ENCODE peak calls at places on chromosomes 7 and 10, in five cellular contexts. F, M, V, P and E are unnamed samples. For H3K4me1, the result is how much of the 10 kb centered on the place peaks cover.

GRCh38 chr10:101785801-101786200 is 2.6 kb upstream of the NPM3 start:
- DNase-seq in P (no peak), M (no peak), V (no peak), F (no peak), E (no peak)

GRCh38 chr10:105950410-105950809 is 1214.1 kb downstream of the SORCS1 start:
- DNase-seq in V (peak), F (peak), P (peak), M (no peak), E (no peak)

GRCh38 chr7:94409561-94409960 is 14.9 kb downstream of the COL1A2 start:
- DNase-seq in V (no peak), P (no peak), M (no peak), F (no peak), E (no peak)

GRCh38 chr10:72597897-72598296 is 28.0 kb downstream of the MICU1 start:
- DNase-seq in F (peak), P (peak), V (no peak), M (no peak), E (no peak)

GRCh38 chr7:132435016-132435990 is 141.0 kb downstream of the PLXNA4 start:
- DNase-seq in P (peak), V (no peak), M (no peak), F (no peak), E (no peak)

GRCh38 chr10:69464401-69464800 is 13.1 kb downstream of the TSPAN15 start:
- DNase-seq in F (no peak), M (no peak), V (no peak), P (no peak), E (no peak)

GRCh38 chr10:125788156-125789034 is 12.8 kb upstream of the MMP21 start:
- DNase-seq in V (no peak), P (no peak), F (no peak), M (no peak), E (no peak)

GRCh38 chr7:107118109-107118900 is 50.5 kb upstream of the HBP1 start:
- DNase-seq in M (no peak), F (peak), P (peak), V (no peak), E (no peak)

GRCh38 chr10:86857097-86857825 is 100.2 kb downstream of the MMRN2 start:
- DNase-seq in M (no peak), P (peak), F (peak), V (no peak), E (no peak)

GRCh38 chr7:131843862-131844261 is 287.4 kb upstream of the PODXL start:
- DNase-seq in V (no peak), M (no peak), P (peak), F (peak), E (no peak)

GRCh38 chr7:36650766-36651310 is 73.5 kb downstream of the AOAH start:
- DNase-seq in V (no peak), P (no peak), F (no peak), M (no peak), E (no peak)

GRCh38 chr10:124565565-124566221 is 104.1 kb downstream of the LHPP start:
- DNase-seq in M (peak), F (no peak), P (peak), V (peak), E (no peak)
- TF ChIP-seq CTCF in M (no peak), F (peak), P (peak), V (peak), E (no peak)

DNA sequence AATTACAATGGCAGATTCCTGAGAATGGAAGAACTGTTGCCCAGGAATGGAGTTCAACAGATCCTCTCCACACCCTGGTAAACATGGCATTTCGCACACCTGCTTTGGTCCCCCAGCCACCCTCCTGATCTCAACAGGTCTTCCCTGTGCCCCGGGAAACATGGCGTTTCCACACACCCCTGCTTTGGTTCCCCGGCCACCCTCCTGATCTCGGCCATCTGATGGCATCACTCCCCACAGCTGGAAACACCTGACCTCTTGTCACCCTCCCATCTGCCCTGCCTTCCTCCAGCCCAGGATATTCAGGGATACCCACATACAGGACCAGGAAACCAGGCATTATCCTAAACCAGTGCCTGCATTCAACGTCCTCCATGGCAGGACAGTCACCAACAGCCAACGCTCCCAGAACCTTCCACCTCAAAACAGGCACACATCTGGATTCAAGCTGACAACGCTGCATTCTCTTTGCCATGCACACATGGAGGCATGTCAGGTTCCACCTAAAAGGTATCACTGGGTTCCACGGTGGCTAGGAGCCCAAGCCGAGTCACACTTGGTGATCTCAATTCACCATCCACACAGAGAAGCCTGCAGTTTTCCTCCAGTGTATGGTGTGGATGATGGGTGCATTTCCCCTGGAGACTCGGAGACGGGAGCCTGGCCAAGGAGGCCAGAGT is 75.7 kb downstream of the DIP2C start:
- DNase-seq in V (no peak), M (no peak), P (no peak), F (no peak), E (no peak)
- H3K4me1 ChIP-seq in V (under half), M (under half), P (under half), F (under half), E (under half)

GRCh38 chr10:26627320-26627719 is 70.2 kb upstream of the PDSS1 start:
- DNase-seq in M (no peak), P (no peak), V (peak), F (no peak), E (no peak)
- TF ChIP-seq CTCF in M (no peak), P (no peak), V (no peak), F (no peak), E (no peak)

GRCh38 chr7:69780377-69780776 is 182.1 kb downstream of the AUTS2 start:
- DNase-seq in V (no peak), M (no peak), F (no peak), P (peak), E (no peak)

GRCh38 chr7:69787736-69788431 is 189.6 kb downstream of the AUTS2 start:
- DNase-seq in F (no peak), V (no peak), M (no peak), P (no peak), E (no peak)

GRCh38 chr7:69781412-69781846 is 183.2 kb downstream of the AUTS2 start:
- DNase-seq in F (no peak), V (no peak), P (peak), M (no peak), E (no peak)

GRCh38 chr7:69786707-69787395 is 188.6 kb downstream of the AUTS2 start:
- DNase-seq in F (no peak), V (no peak), P (peak), M (no peak), E (no peak)

GRCh38 chr7:69782917-69783684 is 184.8 kb downstream of the AUTS2 start:
- DNase-seq in M (no peak), V (no peak), F (no peak), P (peak), E (no peak)
- H3K4me1 ChIP-seq in M (under half), V (under half), F (under half), P (under half), E (under half)

GRCh38 chr7:142381727-142382409 is 124.0 kb upstream of the PRSS58 start:
- DNase-seq in V (no peak), F (no peak), P (no peak), M (no peak), E (no peak)

GRCh38 chr7:142383826-142384507 is 126.1 kb upstream of the PRSS58 start:
- DNase-seq in F (no peak), P (no peak), M (no peak), V (no peak), E (no peak)

GRCh38 chr7:142384508-142384922 is 126.7 kb upstream of the PRSS58 start:
- DNase-seq in V (no peak), P (peak), F (peak), M (no peak), E (no peak)

GRCh38 chr7:142389544-142389943 is 131.7 kb upstream of the PRSS58 start:
- DNase-seq in P (no peak), V (peak), F (peak), M (no peak), E (no peak)

GRCh38 chr7:142385528-142386340 is 127.9 kb upstream of the PRSS58 start:
- DNase-seq in P (peak), F (peak), V (peak), M (no peak), E (no peak)
- TF ChIP-seq CTCF in P (peak), F (peak), V (peak), M (peak), E (peak)

GRCh38 chr7:73715648-73716317 is 3.7 kb downstream of the STX1A start:
- DNase-seq in P (peak), M (no peak), F (peak), V (peak), E (no peak)
- H3K4me1 ChIP-seq in P (under half), M (under half), F (under half), V (under half), E (under half)

GRCh38 chr7:2438181-2438580 is 34.8 kb downstream of the CHST12 start:
- DNase-seq in F (no peak), M (no peak), V (no peak), P (no peak), E (no peak)

GRCh38 chr7:2437537-2438148 is 34.2 kb downstream of the CHST12 start:
- DNase-seq in P (no peak), F (no peak), V (no peak), M (no peak), E (no peak)

GRCh38 chr7:2436341-2437104 is 33.1 kb downstream of the CHST12 start:
- DNase-seq in F (no peak), V (no peak), P (no peak), M (no peak), E (no peak)

GRCh38 chr7:2438775-2439174 is 35.4 kb downstream of the CHST12 start:
- DNase-seq in P (no peak), M (no peak), F (no peak), V (no peak), E (no peak)

DNA sequence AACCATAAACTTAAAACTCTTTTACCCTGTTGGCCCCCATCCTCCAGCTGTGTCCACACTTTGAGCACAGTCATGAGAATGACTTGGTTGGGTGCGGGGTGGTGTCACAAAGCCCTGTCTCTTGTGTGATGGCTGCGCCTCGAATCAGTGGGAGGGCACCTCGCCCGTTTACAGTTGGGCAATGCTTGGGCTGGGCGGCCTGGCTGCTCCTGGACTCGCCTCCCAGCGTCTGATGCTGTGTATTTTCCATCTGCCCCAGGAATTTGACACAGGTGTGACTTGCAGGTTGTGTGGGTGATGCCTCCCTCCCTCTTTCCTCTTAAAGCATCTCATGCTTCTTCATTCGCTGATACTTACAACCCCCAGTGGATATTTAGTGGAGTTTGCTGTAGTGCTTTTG is 33.7 kb downstream of the CHST12 start:
- DNase-seq in V (no peak), F (no peak), M (no peak), P (no peak), E (no peak)
- TF ChIP-seq CTCF in V (no peak), F (no peak), M (no peak), P (no peak), E (no peak)

GRCh38 chr10:62230344-62231138 is 38.1 kb downstream of the RTKN2 start:
- DNase-seq in P (no peak), F (peak), M (no peak), V (no peak), E (no peak)
- H3K4me1 ChIP-seq in P (under half), F (under half), M (under half), V (under half), E (under half)